ENCODE peak calls at places on chromosomes 1 and 21, in nine cellular contexts. One of them, this sample, is unnamed.

GRCh38 chr1:67559222-67559700 is 125.7 kb upstream of the GADD45A start:
- DNase-seq in cerebellar cortex: no peak
- DNase-seq in colonic mucosa: no peak
- DNase-seq in B cell: no peak
- DNase-seq in EL: peak; percentile 77
- DNase-seq in stimulated activated CD4-positive, alpha-beta T cell treated with anti-CD3 and anti-CD28 coated beads, Interleukin-15, amount 100 ng/mL, for 24 hours: no peak
- DNase-seq in fibroblast of the aortic adventitia: peak; percentile 78
- DNase-seq in HEK293T: peak; percentile 49
- DNase-seq in upper lobe of right lung: no peak
- DNase-seq in this sample: no peak

GRCh38 chr21:33383056-33383888 is 19.9 kb upstream of the IFNGR2 start:
- DNase-seq in colonic mucosa: peak; percentile 64
- DNase-seq in EL: peak; percentile 88
- DNase-seq in cerebellar cortex: no peak
- DNase-seq in fibroblast of the aortic adventitia: peak; percentile 76
- DNase-seq in upper lobe of right lung: peak; percentile 77
- DNase-seq in B cell: peak; percentile 48
- DNase-seq in stimulated activated CD4-positive, alpha-beta T cell treated with anti-CD3 and anti-CD28 coated beads, Interleukin-15, amount 100 ng/mL, for 24 hours: peak; percentile 75
- DNase-seq in HEK293T: no peak
- DNase-seq in this sample: no peak

GRCh38 chr1:173427146-173428054 is 49.7 kb upstream of the PRDX6 start:
- DNase-seq in cerebellar cortex: no peak
- DNase-seq in fibroblast of the aortic adventitia: no peak
- DNase-seq in colonic mucosa: no peak
- DNase-seq in upper lobe of right lung: no peak
- DNase-seq in B cell: no peak
- DNase-seq in HEK293T: no peak
- DNase-seq in stimulated activated CD4-positive, alpha-beta T cell treated with anti-CD3 and anti-CD28 coated beads, Interleukin-15, amount 100 ng/mL, for 24 hours: no peak
- DNase-seq in EL: no peak
- DNase-seq in this sample: no peak

GRCh38 chr1:45512641-45513054 is 9.0 kb downstream of the PRDX1 start:
- DNase-seq in fibroblast of the aortic adventitia: peak; percentile 68
- DNase-seq in HEK293T: peak; percentile 60
- DNase-seq in EL: peak; percentile 76
- DNase-seq in cerebellar cortex: peak; percentile 81
- DNase-seq in upper lobe of right lung: no peak
- DNase-seq in B cell: peak; percentile 41
- DNase-seq in colonic mucosa: peak; percentile 75
- DNase-seq in stimulated activated CD4-positive, alpha-beta T cell treated with anti-CD3 and anti-CD28 coated beads, Interleukin-15, amount 100 ng/mL, for 24 hours: peak; percentile 73
- DNase-seq in this sample: no peak

GRCh38 chr1:52544665-52545525 is 8.0 kb downstream of the TUT4 start:
- DNase-seq in stimulated activated CD4-positive, alpha-beta T cell treated with anti-CD3 and anti-CD28 coated beads, Interleukin-15, amount 100 ng/mL, for 24 hours: no peak
- DNase-seq in colonic mucosa: no peak
- DNase-seq in B cell: no peak
- DNase-seq in cerebellar cortex: no peak
- DNase-seq in EL: no peak
- DNase-seq in HEK293T: no peak
- DNase-seq in fibroblast of the aortic adventitia: no peak
- DNase-seq in upper lobe of right lung: no peak
- DNase-seq in this sample: no peak

GRCh38 chr1:22428672-22429071 is 23.0 kb upstream of the ZBTB40 start:
- DNase-seq in cerebellar cortex: peak; percentile 32
- DNase-seq in B cell: no peak
- DNase-seq in stimulated activated CD4-positive, alpha-beta T cell treated with anti-CD3 and anti-CD28 coated beads, Interleukin-15, amount 100 ng/mL, for 24 hours: no peak
- DNase-seq in HEK293T: peak; percentile 66
- DNase-seq in EL: peak; percentile 73
- DNase-seq in fibroblast of the aortic adventitia: peak; percentile 59
- DNase-seq in upper lobe of right lung: no peak
- DNase-seq in colonic mucosa: peak; percentile 28
- DNase-seq in this sample: no peak

GRCh38 chr21:44344541-44345183 is 5.5 kb upstream of the CFAP410 start:
- DNase-seq in stimulated activated CD4-positive, alpha-beta T cell treated with anti-CD3 and anti-CD28 coated beads, Interleukin-15, amount 100 ng/mL, for 24 hours: no peak
- DNase-seq in B cell: no peak
- DNase-seq in fibroblast of the aortic adventitia: no peak
- DNase-seq in HEK293T: no peak
- DNase-seq in upper lobe of right lung: peak; percentile 63
- DNase-seq in EL: no peak
- DNase-seq in cerebellar cortex: no peak
- DNase-seq in colonic mucosa: no peak
- DNase-seq in this sample: no peak

GRCh38 chr1:246306415-246307037 is 200.6 kb downstream of the SMYD3 start:
- DNase-seq in B cell: no peak
- DNase-seq in HEK293T: no peak
- DNase-seq in colonic mucosa: no peak
- DNase-seq in cerebellar cortex: peak; percentile 32
- DNase-seq in fibroblast of the aortic adventitia: no peak
- DNase-seq in stimulated activated CD4-positive, alpha-beta T cell treated with anti-CD3 and anti-CD28 coated beads, Interleukin-15, amount 100 ng/mL, for 24 hours: no peak
- DNase-seq in upper lobe of right lung: no peak
- DNase-seq in EL: no peak
- DNase-seq in this sample: no peak

GRCh38 chr1:25804244-25804963 is 4.4 kb downstream of the SELENON start:
- DNase-seq in stimulated activated CD4-positive, alpha-beta T cell treated with anti-CD3 and anti-CD28 coated beads, Interleukin-15, amount 100 ng/mL, for 24 hours: peak; percentile 62
- DNase-seq in EL: no peak
- DNase-seq in upper lobe of right lung: no peak
- DNase-seq in B cell: no peak
- DNase-seq in cerebellar cortex: no peak
- DNase-seq in fibroblast of the aortic adventitia: peak; percentile 28
- DNase-seq in HEK293T: no peak
- DNase-seq in colonic mucosa: no peak
- DNase-seq in this sample: no peak

GRCh38 chr1:34127006-34128000 is 37.7 kb downstream of the CSMD2 start:
- DNase-seq in stimulated activated CD4-positive, alpha-beta T cell treated with anti-CD3 and anti-CD28 coated beads, Interleukin-15, amount 100 ng/mL, for 24 hours: no peak
- DNase-seq in colonic mucosa: no peak
- DNase-seq in EL: no peak
- DNase-seq in HEK293T: no peak
- DNase-seq in cerebellar cortex: no peak
- DNase-seq in upper lobe of right lung: no peak
- DNase-seq in B cell: no peak
- DNase-seq in fibroblast of the aortic adventitia: no peak
- DNase-seq in this sample: no peak

GRCh38 chr1:208238710-208239517 is 5.3 kb downstream of the PLXNA2 start:
- DNase-seq in upper lobe of right lung: no peak
- DNase-seq in EL: peak; percentile 60
- DNase-seq in fibroblast of the aortic adventitia: peak; percentile 77
- DNase-seq in cerebellar cortex: peak; percentile 78
- DNase-seq in HEK293T: peak; percentile 60
- DNase-seq in B cell: peak; percentile 44
- DNase-seq in colonic mucosa: peak; percentile 44
- DNase-seq in stimulated activated CD4-positive, alpha-beta T cell treated with anti-CD3 and anti-CD28 coated beads, Interleukin-15, amount 100 ng/mL, for 24 hours: peak; percentile 19
- DNase-seq in this sample: no peak

GRCh38 chr1:89632213-89633102 is 462 bp upstream of the LRRC8C start:
- DNase-seq in stimulated activated CD4-positive, alpha-beta T cell treated with anti-CD3 and anti-CD28 coated beads, Interleukin-15, amount 100 ng/mL, for 24 hours: peak; percentile 91
- DNase-seq in HEK293T: peak; percentile 89
- DNase-seq in B cell: peak; percentile 93
- DNase-seq in fibroblast of the aortic adventitia: peak; percentile 65
- DNase-seq in colonic mucosa: peak; percentile 75
- DNase-seq in EL: peak; percentile 85
- DNase-seq in cerebellar cortex: peak; percentile 29
- DNase-seq in upper lobe of right lung: peak; percentile 93
- DNase-seq in this sample: peak; percentile 66

GRCh38 chr1:165456861-165457260 is 11.9 kb upstream of the RXRG start:
- DNase-seq in colonic mucosa: no peak
- DNase-seq in cerebellar cortex: no peak
- DNase-seq in EL: no peak
- DNase-seq in stimulated activated CD4-positive, alpha-beta T cell treated with anti-CD3 and anti-CD28 coated beads, Interleukin-15, amount 100 ng/mL, for 24 hours: no peak
- DNase-seq in fibroblast of the aortic adventitia: no peak
- DNase-seq in upper lobe of right lung: no peak
- DNase-seq in HEK293T: no peak
- DNase-seq in B cell: no peak
- DNase-seq in this sample: no peak

GRCh38 chr1:1177452-1178206 is 3.9 kb downstream of the TTLL10 start:
- DNase-seq in stimulated activated CD4-positive, alpha-beta T cell treated with anti-CD3 and anti-CD28 coated beads, Interleukin-15, amount 100 ng/mL, for 24 hours: no peak
- DNase-seq in colonic mucosa: no peak
- DNase-seq in upper lobe of right lung: no peak
- DNase-seq in fibroblast of the aortic adventitia: no peak
- DNase-seq in HEK293T: no peak
- DNase-seq in EL: no peak
- DNase-seq in cerebellar cortex: no peak
- DNase-seq in B cell: peak; percentile 21
- DNase-seq in this sample: no peak

GRCh38 chr21:46079357-46080170 is 18.3 kb upstream of the COL6A2 start:
- DNase-seq in fibroblast of the aortic adventitia: peak; percentile 86
- DNase-seq in stimulated activated CD4-positive, alpha-beta T cell treated with anti-CD3 and anti-CD28 coated beads, Interleukin-15, amount 100 ng/mL, for 24 hours: no peak
- DNase-seq in B cell: peak; percentile 12
- DNase-seq in EL: peak; percentile 96
- DNase-seq in HEK293T: no peak
- DNase-seq in upper lobe of right lung: peak; percentile 59
- DNase-seq in cerebellar cortex: no peak
- DNase-seq in colonic mucosa: no peak
- DNase-seq in this sample: no peak

GRCh38 chr1:94094466-94095111 is 26.4 kb downstream of the ABCA4 start:
- DNase-seq in HEK293T: no peak
- DNase-seq in upper lobe of right lung: no peak
- DNase-seq in fibroblast of the aortic adventitia: peak; percentile 64
- DNase-seq in EL: peak; percentile 35
- DNase-seq in cerebellar cortex: peak; percentile 98
- DNase-seq in stimulated activated CD4-positive, alpha-beta T cell treated with anti-CD3 and anti-CD28 coated beads, Interleukin-15, amount 100 ng/mL, for 24 hours: no peak
- DNase-seq in B cell: no peak
- DNase-seq in colonic mucosa: peak; percentile 32
- DNase-seq in this sample: no peak

GRCh38 chr21:31236528-31236927 is 107.5 kb downstream of the TIAM1 start:
- DNase-seq in colonic mucosa: no peak
- DNase-seq in EL: peak; percentile 9
- DNase-seq in fibroblast of the aortic adventitia: no peak
- DNase-seq in cerebellar cortex: no peak
- DNase-seq in B cell: no peak
- DNase-seq in stimulated activated CD4-positive, alpha-beta T cell treated with anti-CD3 and anti-CD28 coated beads, Interleukin-15, amount 100 ng/mL, for 24 hours: peak; percentile 18
- DNase-seq in upper lobe of right lung: no peak
- DNase-seq in HEK293T: no peak
- DNase-seq in this sample: no peak

GRCh38 chr1:27785763-27786162 is 12.7 kb downstream of the STX12 start:
- DNase-seq in fibroblast of the aortic adventitia: peak; percentile 36
- DNase-seq in EL: peak; percentile 43
- DNase-seq in cerebellar cortex: no peak
- DNase-seq in colonic mucosa: peak; percentile 56
- DNase-seq in upper lobe of right lung: no peak
- DNase-seq in B cell: no peak
- DNase-seq in HEK293T: no peak
- DNase-seq in stimulated activated CD4-positive, alpha-beta T cell treated with anti-CD3 and anti-CD28 coated beads, Interleukin-15, amount 100 ng/mL, for 24 hours: no peak
- DNase-seq in this sample: no peak

GRCh38 chr1:96559707-96560588 is 161.6 kb upstream of the PTBP2 start:
- DNase-seq in B cell: no peak
- DNase-seq in HEK293T: no peak
- DNase-seq in stimulated activated CD4-positive, alpha-beta T cell treated with anti-CD3 and anti-CD28 coated beads, Interleukin-15, amount 100 ng/mL, for 24 hours: no peak
- DNase-seq in EL: peak; percentile 96
- DNase-seq in cerebellar cortex: no peak
- DNase-seq in upper lobe of right lung: no peak
- DNase-seq in colonic mucosa: no peak
- DNase-seq in fibroblast of the aortic adventitia: peak; percentile 99
- DNase-seq in this sample: no peak

GRCh38 chr1:23673086-23673813 is 18.4 kb upstream of the RPL11 start:
- DNase-seq in colonic mucosa: peak; percentile 33
- DNase-seq in B cell: no peak
- DNase-seq in cerebellar cortex: no peak
- DNase-seq in upper lobe of right lung: no peak
- DNase-seq in fibroblast of the aortic adventitia: peak; percentile 60
- DNase-seq in stimulated activated CD4-positive, alpha-beta T cell treated with anti-CD3 and anti-CD28 coated beads, Interleukin-15, amount 100 ng/mL, for 24 hours: peak; percentile 33
- DNase-seq in EL: peak; percentile 58
- DNase-seq in HEK293T: peak; percentile 36
- DNase-seq in this sample: no peak

GRCh38 chr1:64042331-64043100 is 160.9 kb upstream of the UBE2U start:
- DNase-seq in cerebellar cortex: peak; percentile 81
- DNase-seq in fibroblast of the aortic adventitia: peak; percentile 98
- DNase-seq in colonic mucosa: no peak
- DNase-seq in B cell: no peak
- DNase-seq in upper lobe of right lung: no peak
- DNase-seq in stimulated activated CD4-positive, alpha-beta T cell treated with anti-CD3 and anti-CD28 coated beads, Interleukin-15, amount 100 ng/mL, for 24 hours: no peak
- DNase-seq in EL: peak; percentile 97
- DNase-seq in HEK293T: peak; percentile 18
- DNase-seq in this sample: no peak

GRCh38 chr1:94025383-94026340 is 95.3 kb downstream of the ABCA4 start:
- DNase-seq in B cell: no peak
- DNase-seq in cerebellar cortex: peak; percentile 84
- DNase-seq in stimulated activated CD4-positive, alpha-beta T cell treated with anti-CD3 and anti-CD28 coated beads, Interleukin-15, amount 100 ng/mL, for 24 hours: no peak
- DNase-seq in upper lobe of right lung: no peak
- DNase-seq in EL: peak; percentile 78
- DNase-seq in colonic mucosa: peak; percentile 44
- DNase-seq in HEK293T: peak; percentile 82
- DNase-seq in fibroblast of the aortic adventitia: peak; percentile 92
- DNase-seq in this sample: peak; percentile 2

GRCh38 chr1:169486281-169486904 is 649 bp upstream of the SLC19A2 start:
- DNase-seq in HEK293T: no peak
- DNase-seq in fibroblast of the aortic adventitia: peak; percentile 86
- DNase-seq in stimulated activated CD4-positive, alpha-beta T cell treated with anti-CD3 and anti-CD28 coated beads, Interleukin-15, amount 100 ng/mL, for 24 hours: no peak
- DNase-seq in colonic mucosa: no peak
- DNase-seq in cerebellar cortex: peak; percentile 40
- DNase-seq in upper lobe of right lung: no peak
- DNase-seq in B cell: peak; percentile 14
- DNase-seq in EL: peak; percentile 30
- DNase-seq in this sample: no peak

GRCh38 chr1:27710574-27710973 is 15.2 kb upstream of the FAM76A start:
- DNase-seq in EL: no peak
- DNase-seq in upper lobe of right lung: no peak
- DNase-seq in colonic mucosa: no peak
- DNase-seq in B cell: no peak
- DNase-seq in stimulated activated CD4-positive, alpha-beta T cell treated with anti-CD3 and anti-CD28 coated beads, Interleukin-15, amount 100 ng/mL, for 24 hours: no peak
- DNase-seq in HEK293T: no peak
- DNase-seq in cerebellar cortex: no peak
- DNase-seq in fibroblast of the aortic adventitia: no peak
- DNase-seq in this sample: no peak

GRCh38 chr1:183281039-183281438 is 95.0 kb downstream of the LAMC2 start:
- DNase-seq in B cell: no peak
- DNase-seq in EL: peak; percentile 83
- DNase-seq in HEK293T: no peak
- DNase-seq in colonic mucosa: no peak
- DNase-seq in cerebellar cortex: no peak
- DNase-seq in stimulated activated CD4-positive, alpha-beta T cell treated with anti-CD3 and anti-CD28 coated beads, Interleukin-15, amount 100 ng/mL, for 24 hours: no peak
- DNase-seq in fibroblast of the aortic adventitia: peak; percentile 92
- DNase-seq in upper lobe of right lung: no peak
- DNase-seq in this sample: no peak

GRCh38 chr1:9292361-9293240 is at the start of gene SPSB1:
- DNase-seq in colonic mucosa: peak; percentile 87
- DNase-seq in EL: peak; percentile 81
- DNase-seq in HEK293T: peak; percentile 80
- DNase-seq in upper lobe of right lung: peak; percentile 87
- DNase-seq in B cell: peak; percentile 85
- DNase-seq in fibroblast of the aortic adventitia: peak; percentile 81
- DNase-seq in stimulated activated CD4-positive, alpha-beta T cell treated with anti-CD3 and anti-CD28 coated beads, Interleukin-15, amount 100 ng/mL, for 24 hours: peak; percentile 72
- DNase-seq in cerebellar cortex: peak; percentile 49
- DNase-seq in this sample: peak; percentile 7

GRCh38 chr1:30615076-30615795 is 108.1 kb downstream of the MATN1 start:
- DNase-seq in stimulated activated CD4-positive, alpha-beta T cell treated with anti-CD3 and anti-CD28 coated beads, Interleukin-15, amount 100 ng/mL, for 24 hours: no peak
- DNase-seq in cerebellar cortex: no peak
- DNase-seq in HEK293T: no peak
- DNase-seq in EL: no peak
- DNase-seq in upper lobe of right lung: no peak
- DNase-seq in fibroblast of the aortic adventitia: no peak
- DNase-seq in B cell: no peak
- DNase-seq in colonic mucosa: no peak
- DNase-seq in this sample: no peak

GRCh38 chr21:25375675-25376074 is 231.6 kb downstream of the MRPL39 start:
- DNase-seq in cerebellar cortex: no peak
- DNase-seq in EL: peak; percentile 76
- DNase-seq in HEK293T: no peak
- DNase-seq in colonic mucosa: no peak
- DNase-seq in upper lobe of right lung: no peak
- DNase-seq in fibroblast of the aortic adventitia: peak; percentile 53
- DNase-seq in B cell: no peak
- DNase-seq in stimulated activated CD4-positive, alpha-beta T cell treated with anti-CD3 and anti-CD28 coated beads, Interleukin-15, amount 100 ng/mL, for 24 hours: no peak
- DNase-seq in this sample: no peak

GRCh38 chr1:151013518-151013917 is 5.3 kb downstream of the PRUNE1 start:
- DNase-seq in cerebellar cortex: no peak
- DNase-seq in upper lobe of right lung: no peak
- DNase-seq in EL: no peak
- DNase-seq in B cell: no peak
- DNase-seq in fibroblast of the aortic adventitia: peak; percentile 87
- DNase-seq in HEK293T: no peak
- DNase-seq in stimulated activated CD4-positive, alpha-beta T cell treated with anti-CD3 and anti-CD28 coated beads, Interleukin-15, amount 100 ng/mL, for 24 hours: no peak
- DNase-seq in colonic mucosa: peak; percentile 41
- DNase-seq in this sample: no peak

GRCh38 chr1:198641506-198641905 is 2.7 kb downstream of the PTPRC start:
- DNase-seq in B cell: no peak
- DNase-seq in fibroblast of the aortic adventitia: no peak
- DNase-seq in stimulated activated CD4-positive, alpha-beta T cell treated with anti-CD3 and anti-CD28 coated beads, Interleukin-15, amount 100 ng/mL, for 24 hours: peak; percentile 46
- DNase-seq in colonic mucosa: no peak
- DNase-seq in EL: peak; percentile 23
- DNase-seq in HEK293T: no peak
- DNase-seq in upper lobe of right lung: no peak
- DNase-seq in cerebellar cortex: no peak
- DNase-seq in this sample: no peak

GRCh38 chr1:171310661-171311087 is 3.3 kb upstream of the FMO4 start:
- DNase-seq in HEK293T: no peak
- DNase-seq in EL: no peak
- DNase-seq in cerebellar cortex: peak; percentile 50
- DNase-seq in stimulated activated CD4-positive, alpha-beta T cell treated with anti-CD3 and anti-CD28 coated beads, Interleukin-15, amount 100 ng/mL, for 24 hours: no peak
- DNase-seq in B cell: no peak
- DNase-seq in colonic mucosa: no peak
- DNase-seq in upper lobe of right lung: no peak
- DNase-seq in fibroblast of the aortic adventitia: no peak
- DNase-seq in this sample: no peak

This sample was measured in NCI-H187.